ENCODE peak calls at places on chromosomes 2 and 18, in nine cellular contexts. Q, V, S, E, Z, J, A, P and K are unnamed samples.

GRCh38 chr2:119049968-119050657 is 108.1 kb downstream of the MARCO start:
- DNase-seq in Q (no peak), V (peak; percentile 4), S (no peak), E (no peak), Z (peak; percentile 68), J (no peak), A (no peak), P (no peak), K (no peak)

GRCh38 chr18:6785001-6785400 is 55.5 kb downstream of the ARHGAP28 start:
- DNase-seq in Q (no peak), V (no peak), S (no peak), E (no peak), Z (no peak), J (no peak), A (no peak), P (no peak), K (no peak)

GRCh38 chr2:29012211-29012681 is 31.1 kb downstream of the TOGARAM2 start:
- DNase-seq in Q (no peak), V (no peak), S (peak; percentile 60), E (peak; percentile 98), Z (peak; percentile 99), J (no peak), A (no peak), P (no peak), K (no peak)

GRCh38 chr2:168490015-168490874 is 34.2 kb downstream of the CERS6 start:
- DNase-seq in Q (peak; percentile 78), V (no peak), S (no peak), E (no peak), Z (peak; percentile 87), J (no peak), A (peak; percentile 30), P (no peak), K (peak; percentile 95)

GRCh38 chr2:60540054-60540453 is 13.4 kb downstream of the BCL11A start:
- DNase-seq in Q (no peak), V (no peak), S (no peak), E (no peak), Z (peak; percentile 35), J (no peak), A (no peak), P (no peak), K (no peak)

GRCh38 chr2:126889501-126890135 is 9.1 kb upstream of the TEX51 start:
- DNase-seq in Q (no peak), V (no peak), S (no peak), E (no peak), Z (no peak), J (no peak), A (no peak), P (no peak), K (no peak)

GRCh38 chr2:86807462-86808275 is 17.0 kb upstream of the CD8A start:
- DNase-seq in Q (peak; percentile 22), V (peak; percentile 65), S (peak; percentile 64), E (peak; percentile 67), Z (peak; percentile 51), J (peak; percentile 44), A (no peak), P (no peak), K (no peak)

GRCh38 chr2:176646033-176646615 is 376.9 kb downstream of the MTX2 start:
- DNase-seq in Q (no peak), V (no peak), S (no peak), E (no peak), Z (no peak), J (no peak), A (no peak), P (no peak), K (no peak)

GRCh38 chr2:232534940-232535735 is 4.4 kb upstream of the CHRNG start:
- DNase-seq in Q (no peak), V (no peak), S (peak; percentile 35), E (peak; percentile 49), Z (no peak), J (no peak), A (no peak), P (no peak), K (no peak)

GRCh38 chr18:38025433-38026038 is 459.9 kb upstream of the CELF4 start:
- DNase-seq in Q (no peak), V (no peak), S (no peak), E (no peak), Z (no peak), J (no peak), A (no peak), P (no peak), K (no peak)

GRCh38 chr2:42917374-42918017 is 125.1 kb upstream of the HAAO start:
- DNase-seq in Q (peak; percentile 91), V (no peak), S (no peak), E (no peak), Z (no peak), J (no peak), A (no peak), P (peak; percentile 65), K (no peak)

GRCh38 chr2:65357959-65358294 is 74.5 kb downstream of the SPRED2 start:
- DNase-seq in Q (no peak), V (no peak), S (no peak), E (no peak), Z (no peak), J (no peak), A (peak; percentile 31), P (no peak), K (no peak)

GRCh38 chr18:44895176-44895798 is 214.6 kb downstream of the SETBP1 start:
- DNase-seq in Q (peak; percentile 29), V (no peak), S (no peak), E (no peak), Z (peak; percentile 57), J (no peak), A (no peak), P (no peak), K (peak; percentile 53)

GRCh38 chr2:187580462-187581124 is 26.4 kb upstream of the TFPI start:
- DNase-seq in Q (peak; percentile 77), V (peak; percentile 22), S (no peak), E (no peak), Z (peak; percentile 65), J (no peak), A (no peak), P (no peak), K (no peak)

GRCh38 chr18:11324510-11324909 is 175.1 kb upstream of the PIEZO2 start:
- DNase-seq in Q (no peak), V (no peak), S (no peak), E (no peak), Z (no peak), J (no peak), A (no peak), P (no peak), K (no peak)

GRCh38 chr18:2406544-2406943 is 164.8 kb downstream of the METTL4 start:
- DNase-seq in Q (no peak), V (no peak), S (no peak), E (no peak), Z (no peak), J (no peak), A (no peak), P (no peak), K (no peak)

GRCh38 chr18:46293699-46294300 is 189.6 kb downstream of the HAUS1 start:
- DNase-seq in Q (no peak), V (no peak), S (no peak), E (no peak), Z (no peak), J (no peak), A (no peak), P (no peak), K (no peak)

GRCh38 chr2:9124231-9124651 is 82.4 kb upstream of the ASAP2 start:
- DNase-seq in Q (peak; percentile 75), V (no peak), S (no peak), E (no peak), Z (no peak), J (no peak), A (no peak), P (no peak), K (no peak)

GRCh38 chr18:48842259-48843061 is 108.3 kb downstream of the SMAD7 start:
- DNase-seq in Q (peak; percentile 91), V (no peak), S (peak; percentile 45), E (peak; percentile 48), Z (no peak), J (no peak), A (no peak), P (no peak), K (no peak)